ENCODE peak calls at places on chromosomes 6 and 20, in four cellular contexts. One of them, this sample, is unnamed.

GRCh38 chr6:35724471-35724870 is 12.4 kb upstream of the ARMC12 start:
- DNase-seq in HepG2: no peak
- DNase-seq in A549: no peak
- DNase-seq in IMR-90: no peak
- DNase-seq in this sample: no peak

GRCh38 chr20:24781061-24781980 is 167.7 kb upstream of the CST7 start:
- DNase-seq in HepG2: peak; percentile 39
- DNase-seq in A549: peak; percentile 40
- DNase-seq in IMR-90: peak; percentile 36
- DNase-seq in this sample: no peak

GRCh38 chr20:58714340-58714922 is 21.8 kb downstream of the NPEPL1 start:
- DNase-seq in HepG2: no peak
- DNase-seq in A549: no peak
- DNase-seq in IMR-90: no peak
- DNase-seq in this sample: no peak

GRCh38 chr20:57385940-57386339 is 5.3 kb upstream of the RBM38 start:
- DNase-seq in HepG2: no peak
- DNase-seq in A549: no peak
- DNase-seq in IMR-90: no peak
- DNase-seq in this sample: no peak

GRCh38 chr20:13656721-13657368 is 18.1 kb upstream of the TASP1 start:
- DNase-seq in HepG2: no peak
- DNase-seq in A549: no peak
- DNase-seq in IMR-90: no peak
- DNase-seq in this sample: no peak

GRCh38 chr6:161455848-161456247 is 182.0 kb upstream of the AGPAT4 start:
- DNase-seq in HepG2: no peak
- DNase-seq in A549: no peak
- DNase-seq in IMR-90: no peak
- DNase-seq in this sample: no peak

GRCh38 chr20:34996243-34996984 is 40.7 kb downstream of the MYH7B start:
- DNase-seq in HepG2: no peak
- DNase-seq in A549: no peak
- DNase-seq in IMR-90: no peak
- DNase-seq in this sample: no peak

GRCh38 chr6:157980288-157981131 is 1.2 kb upstream of the SYNJ2 start:
- DNase-seq in HepG2: peak; percentile 38
- DNase-seq in A549: no peak
- DNase-seq in IMR-90: no peak
- DNase-seq in this sample: no peak

GRCh38 chr6:136669299-136669699 is 119.1 kb upstream of the MAP7 start:
- DNase-seq in HepG2: peak; percentile 19
- DNase-seq in A549: no peak
- DNase-seq in IMR-90: peak; percentile 89
- DNase-seq in this sample: no peak

GRCh38 chr6:27668442-27669275 is 195.8 kb upstream of the ZNF184 start:
- DNase-seq in HepG2: peak; percentile 66
- DNase-seq in A549: no peak
- DNase-seq in IMR-90: peak; percentile 77
- DNase-seq in this sample: no peak

GRCh38 chr6:10237284-10238043 is 177.4 kb downstream of the TFAP2A start:
- DNase-seq in HepG2: no peak
- DNase-seq in A549: peak; percentile 35
- DNase-seq in IMR-90: peak; percentile 1
- DNase-seq in this sample: no peak

GRCh38 chr20:48149887-48150286 is 364.6 kb upstream of the SULF2 start:
- DNase-seq in HepG2: no peak
- DNase-seq in A549: no peak
- DNase-seq in IMR-90: no peak
- DNase-seq in this sample: no peak

GRCh38 chr6:46279874-46280273 is 109.1 kb upstream of the ENPP5 start:
- DNase-seq in HepG2: no peak
- DNase-seq in A549: no peak
- DNase-seq in IMR-90: no peak
- DNase-seq in this sample: no peak

GRCh38 chr6:26350858-26351543 is 14.0 kb upstream of the BTN3A2 start:
- DNase-seq in HepG2: no peak
- DNase-seq in A549: no peak
- DNase-seq in IMR-90: no peak
- DNase-seq in this sample: no peak

GRCh38 chr6:90983462-90983861 is 396.6 kb upstream of the MAP3K7 start:
- DNase-seq in HepG2: no peak
- DNase-seq in A549: no peak
- DNase-seq in IMR-90: no peak
- DNase-seq in this sample: no peak

GRCh38 chr6:12289655-12290489 is at the start of gene EDN1:
- DNase-seq in HepG2: peak; percentile 57
- DNase-seq in A549: peak; percentile 70
- DNase-seq in IMR-90: peak; percentile 84
- DNase-seq in this sample: peak; percentile 51

GRCh38 chr6:154165488-154165887 is 126.4 kb downstream of the OPRM1 start:
- DNase-seq in HepG2: no peak
- DNase-seq in A549: no peak
- DNase-seq in IMR-90: no peak
- DNase-seq in this sample: no peak

GRCh38 chr6:56474531-56474930 is 168.2 kb downstream of the DST start:
- DNase-seq in HepG2: no peak
- DNase-seq in A549: no peak
- DNase-seq in IMR-90: no peak
- DNase-seq in this sample: no peak

GRCh38 chr6:166570929-166571699 is 15.4 kb downstream of the RAMACL start:
- DNase-seq in HepG2: no peak
- DNase-seq in A549: no peak
- DNase-seq in IMR-90: no peak
- DNase-seq in this sample: no peak

GRCh38 chr20:325043-325888 is at the start of gene SOX12:
- DNase-seq in HepG2: peak; percentile 96
- DNase-seq in A549: peak; percentile 94
- DNase-seq in IMR-90: peak; percentile 87
- DNase-seq in this sample: peak; percentile 71

GRCh38 chr6:109595998-109596397 is 95.0 kb downstream of the AK9 start:
- DNase-seq in HepG2: peak; percentile 26
- DNase-seq in A549: no peak
- DNase-seq in IMR-90: peak; percentile 57
- DNase-seq in this sample: no peak

GRCh38 chr6:73792738-73793137 is 96.7 kb downstream of the CD109 start:
- DNase-seq in HepG2: peak; percentile 9
- DNase-seq in A549: no peak
- DNase-seq in IMR-90: no peak
- DNase-seq in this sample: no peak

GRCh38 chr6:112043032-112044007 is 10.6 kb upstream of the CCN6 start:
- DNase-seq in HepG2: peak; percentile 86
- DNase-seq in A549: peak; percentile 68
- DNase-seq in IMR-90: peak; percentile 91
- DNase-seq in this sample: peak; percentile 45

GRCh38 chr6:43088654-43089056 is 12.5 kb downstream of the PTK7 start:
- DNase-seq in HepG2: no peak
- DNase-seq in A549: no peak
- DNase-seq in IMR-90: peak; percentile 13
- DNase-seq in this sample: no peak

GRCh38 chr6:32790306-32790705 is 26.5 kb downstream of the HLA-DOB start:
- DNase-seq in HepG2: peak; percentile 59
- DNase-seq in A549: no peak
- DNase-seq in IMR-90: no peak
- DNase-seq in this sample: no peak
- TF ChIP-seq RFX5 in HepG2: no peak
- TF ChIP-seq RFX5 in A549: no peak
- TF ChIP-seq RFX5 in IMR-90: no peak
- TF ChIP-seq RFX5 in this sample: no peak

DNA sequence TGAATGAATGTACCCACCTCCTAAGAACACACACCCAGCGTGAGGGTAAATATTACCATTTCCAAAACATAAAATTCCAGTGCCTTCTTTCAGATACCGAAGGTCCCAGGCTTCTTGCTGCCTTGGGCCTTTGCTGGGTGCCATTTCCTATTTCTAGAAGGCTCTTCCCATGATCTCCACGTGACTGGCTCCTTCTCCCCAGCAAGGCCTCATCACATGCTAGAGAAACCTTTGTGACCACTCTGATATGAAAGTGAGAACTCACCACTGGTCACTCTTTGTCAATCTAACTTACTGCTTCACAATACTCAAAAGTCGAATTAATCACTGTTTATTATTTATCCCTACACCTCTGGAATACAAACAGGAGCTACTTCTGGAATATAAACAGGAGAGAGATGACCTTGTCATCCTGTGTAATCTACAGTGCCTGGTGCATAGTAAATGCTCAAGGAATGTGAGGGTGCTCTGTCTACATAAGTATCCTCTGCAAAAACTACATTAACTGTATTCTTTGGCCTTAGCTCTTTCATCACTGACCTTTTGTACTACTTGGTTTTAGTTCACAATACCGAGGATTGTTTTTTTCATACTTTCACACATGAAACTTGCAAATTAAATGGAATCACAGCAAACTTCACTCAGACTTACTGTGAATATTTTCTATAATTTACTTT is 1.6 kb downstream of the STX7 start:
- DNase-seq in HepG2: peak; percentile 52
- DNase-seq in A549: no peak
- DNase-seq in IMR-90: no peak
- DNase-seq in this sample: no peak
- TF ChIP-seq RFX5 in HepG2: no peak
- TF ChIP-seq RFX5 in A549: no peak
- TF ChIP-seq RFX5 in IMR-90: no peak
- TF ChIP-seq RFX5 in this sample: no peak

GRCh38 chr20:31896049-31896448 is 25.6 kb downstream of the TTLL9 start:
- DNase-seq in HepG2: no peak
- DNase-seq in A549: no peak
- DNase-seq in IMR-90: no peak
- DNase-seq in this sample: no peak

GRCh38 chr20:31897541-31897940 is 27.1 kb downstream of the TTLL9 start:
- DNase-seq in HepG2: no peak
- DNase-seq in A549: no peak
- DNase-seq in IMR-90: no peak
- DNase-seq in this sample: no peak

GRCh38 chr20:31890646-31891045 is 20.2 kb downstream of the TTLL9 start:
- DNase-seq in HepG2: no peak
- DNase-seq in A549: no peak
- DNase-seq in IMR-90: no peak
- DNase-seq in this sample: no peak

GRCh38 chr20:31894980-31895675 is 24.7 kb downstream of the TTLL9 start:
- DNase-seq in HepG2: peak; percentile 73
- DNase-seq in A549: no peak
- DNase-seq in IMR-90: peak; percentile 49
- DNase-seq in this sample: peak; percentile 75
- TF ChIP-seq RFX5 in HepG2: peak; percentile 100
- TF ChIP-seq RFX5 in A549: peak; percentile 98
- TF ChIP-seq RFX5 in IMR-90: peak; percentile 97
- TF ChIP-seq RFX5 in this sample: peak; percentile 99

DNA sequence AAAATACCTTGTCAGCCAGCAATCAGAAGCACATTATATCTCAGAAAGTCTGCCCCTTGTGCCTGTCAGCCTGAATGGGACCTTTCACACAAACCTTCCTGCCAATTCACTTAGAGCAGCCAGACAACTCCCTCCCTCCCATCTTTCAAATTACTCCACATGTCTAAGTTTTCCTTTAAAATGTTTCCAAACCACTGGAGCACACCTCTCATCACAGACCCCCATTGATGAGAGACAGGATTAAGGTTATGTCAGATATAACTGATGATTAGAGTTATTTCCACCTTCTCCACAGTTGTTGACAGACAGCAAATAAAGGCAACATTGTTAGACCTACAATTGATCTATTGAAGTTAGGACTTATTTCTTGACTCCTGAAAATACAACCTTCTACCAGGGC is 408.4 kb downstream of the PLCB1 start:
- DNase-seq in HepG2: peak; percentile 14
- DNase-seq in A549: no peak
- DNase-seq in IMR-90: no peak
- DNase-seq in this sample: no peak
- TF ChIP-seq RFX5 in HepG2: no peak
- TF ChIP-seq RFX5 in A549: no peak
- TF ChIP-seq RFX5 in IMR-90: no peak
- TF ChIP-seq RFX5 in this sample: no peak

DNA sequence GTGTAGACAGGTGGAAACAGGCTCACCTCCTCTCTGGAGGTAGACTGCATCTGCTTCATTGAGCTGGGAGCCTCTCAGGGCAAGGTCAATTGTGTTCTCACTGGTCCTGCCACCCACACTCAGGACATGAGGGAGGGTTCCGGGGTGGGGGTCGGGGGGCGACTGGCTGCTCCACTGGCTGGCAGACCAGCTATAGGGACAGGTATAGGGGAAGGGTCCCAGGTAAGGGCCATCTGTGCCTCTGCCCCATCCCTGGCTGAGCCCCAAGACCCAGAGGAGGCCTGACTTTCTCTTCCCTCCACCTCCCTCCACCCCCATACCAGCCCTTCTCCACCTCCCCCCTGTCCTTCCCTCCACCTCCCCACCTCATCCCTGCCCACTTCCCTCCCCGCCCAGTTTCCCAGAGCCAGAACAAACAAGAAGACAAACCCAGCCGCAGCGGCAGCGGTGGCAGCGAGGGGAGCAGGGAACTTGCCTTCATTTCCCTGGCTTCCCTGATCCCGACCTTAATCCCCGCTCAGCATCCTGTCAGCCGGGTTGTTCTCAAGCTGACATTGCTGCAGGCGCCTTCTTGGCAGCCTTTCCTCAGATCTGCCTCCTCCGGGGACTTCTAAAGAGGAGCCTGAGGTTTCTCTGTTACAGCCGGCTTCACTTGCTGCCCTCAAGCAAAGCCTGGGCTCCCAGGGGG is 18.3 kb upstream of the FOXP4 start:
- DNase-seq in HepG2: peak; percentile 41
- DNase-seq in A549: no peak
- DNase-seq in IMR-90: peak; percentile 24
- DNase-seq in this sample: no peak
- TF ChIP-seq RFX5 in HepG2: no peak
- TF ChIP-seq RFX5 in A549: no peak
- TF ChIP-seq RFX5 in IMR-90: no peak
- TF ChIP-seq RFX5 in this sample: no peak